ENCODE peak calls at places on chromosome 11, in eight cellular contexts. Q, A, E, F, H, I, Z and L are unnamed samples.

GRCh38 chr11:80084614-80085013 is 643.8 kb upstream of the TENM4 start:
- DNase-seq in Z (no peak), Q (no peak), F (no peak), E (no peak), I (no peak), H (no peak), A (no peak), L (no peak)

GRCh38 chr11:34671946-34672345 is 51.1 kb downstream of the EHF start:
- DNase-seq in Q (no peak), E (no peak), A (no peak), H (no peak), F (no peak), Z (no peak), I (no peak), L (no peak)

GRCh38 chr11:104997288-104997687 is 25.7 kb downstream of the CASP5 start:
- DNase-seq in A (no peak), E (no peak), I (no peak), Z (no peak), H (no peak), F (no peak), Q (peak; percentile 46), L (peak; percentile 69)

GRCh38 chr11:66864172-66864901 is 7.5 kb downstream of the LRFN4 start:
- DNase-seq in F (no peak), Z (no peak), I (no peak), E (no peak), A (no peak), H (no peak), Q (no peak), L (no peak)

GRCh38 chr11:109697140-109697843 is 275.3 kb downstream of the C11orf87 start:
- DNase-seq in Q (peak; percentile 54), A (no peak), H (no peak), Z (peak; percentile 68), E (no peak), I (no peak), F (no peak), L (peak; percentile 83)

GRCh38 chr11:17976651-17977050 is 36.2 kb downstream of the SERGEF start:
- DNase-seq in I (no peak), Z (no peak), A (no peak), Q (no peak), F (no peak), H (no peak), E (no peak), L (no peak)

GRCh38 chr11:45652781-45653180 is 12.6 kb downstream of the CHST1 start:
- DNase-seq in H (no peak), I (peak; percentile 62), Q (peak; percentile 13), E (no peak), Z (no peak), F (no peak), A (no peak), L (peak; percentile 47)

GRCh38 chr11:97361812-97362378 is 972.1 kb downstream of the JRKL start:
- DNase-seq in E (no peak), Z (no peak), A (no peak), I (no peak), H (no peak), F (no peak), Q (peak; percentile 47), L (peak; percentile 42)

GRCh38 chr11:19723572-19724342 is 11.1 kb downstream of the NAV2 start:
- DNase-seq in I (peak; percentile 84), Q (peak; percentile 61), Z (no peak), F (no peak), H (peak; percentile 44), E (no peak), A (no peak), L (peak; percentile 57)

GRCh38 chr11:45725121-45725520 is 59.7 kb upstream of the CHST1 start:
- DNase-seq in Q (no peak), A (no peak), E (no peak), I (no peak), Z (no peak), H (no peak), F (no peak), L (no peak)

GRCh38 chr11:12195773-12196172 is 85.4 kb downstream of the MICAL2 start:
- DNase-seq in Q (no peak), H (no peak), E (no peak), I (no peak), F (no peak), A (no peak), Z (no peak), L (no peak)

GRCh38 chr11:119493712-119494111 is 70.7 kb upstream of the THY1 start:
- DNase-seq in E (no peak), Q (peak; percentile 26), I (no peak), H (no peak), Z (peak; percentile 84), A (no peak), F (no peak), L (peak; percentile 39)

GRCh38 chr11:19508166-19508565 is 204.5 kb upstream of the NAV2 start:
- DNase-seq in F (no peak), A (no peak), H (no peak), E (no peak), Z (no peak), Q (peak; percentile 60), I (no peak), L (peak; percentile 13)

GRCh38 chr11:32831241-32831640 is 1.5 kb downstream of the PRRG4 start:
- DNase-seq in Q (no peak), E (no peak), A (no peak), F (no peak), H (no peak), Z (no peak), I (no peak), L (no peak)
- H3K4me3 ChIP-seq in Q (no peak overlapping the region), E (no peak overlapping the region), A (no peak overlapping the region), F (no peak overlapping the region), H (no peak overlapping the region), Z (no peak overlapping the region), I (no peak overlapping the region), L (no peak overlapping the region)

DNA sequence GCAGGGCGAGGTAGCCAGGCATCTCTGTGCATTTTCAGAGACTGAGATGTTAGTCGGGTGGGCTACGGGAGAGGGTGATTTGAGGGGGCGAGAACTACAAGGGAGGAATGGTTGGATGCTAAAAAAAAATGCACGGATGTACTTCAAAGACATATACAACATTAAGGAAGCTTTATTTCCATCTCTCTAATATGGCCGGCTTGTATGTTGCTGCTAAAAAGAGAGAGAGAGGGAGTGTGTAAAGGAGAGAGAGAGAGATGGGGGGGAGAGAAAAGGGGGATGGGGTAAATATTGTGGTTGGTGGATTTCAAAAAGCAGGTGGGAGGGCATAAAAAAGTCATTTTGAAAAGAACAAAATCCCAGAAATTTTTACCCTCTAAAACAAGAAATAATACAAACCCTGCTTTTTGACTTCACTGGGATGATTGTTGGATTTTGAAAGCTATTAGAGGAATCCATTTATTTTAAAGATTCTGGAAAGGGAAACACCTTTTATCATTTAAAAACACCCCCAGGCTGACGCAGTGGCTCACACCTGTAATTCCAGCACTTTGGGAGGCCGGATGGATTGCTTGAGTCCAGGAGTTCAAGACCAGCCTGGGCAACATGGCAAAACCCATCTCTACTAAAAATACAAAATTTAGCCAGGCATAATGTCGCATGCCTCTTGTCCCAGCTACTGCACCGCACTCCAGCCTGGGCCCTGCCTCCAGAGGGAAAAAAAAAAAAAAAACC is at the start of gene SCN2B:
- DNase-seq in F (no peak), A (no peak), Q (peak; percentile 55), Z (peak; percentile 55), I (no peak), E (no peak), H (no peak), L (no peak)
- TF ChIP-seq CTCF in F (no peak), A (no peak), Q (no peak), Z (no peak), I (no peak), E (no peak), H (no peak), L (no peak)

GRCh38 chr11:121458551-121458950 is 5.8 kb upstream of the SORL1-AS1 start:
- DNase-seq in H (no peak), E (no peak), F (no peak), A (no peak), I (no peak), Q (no peak), Z (no peak), L (no peak)

GRCh38 chr11:121463689-121464335 is 11.0 kb upstream of the SORL1-AS1 start:
- DNase-seq in A (no peak), Q (no peak), H (no peak), E (no peak), F (no peak), Z (no peak), I (no peak), L (no peak)

GRCh38 chr11:121459413-121460041 is 6.8 kb upstream of the SORL1-AS1 start:
- DNase-seq in H (no peak), Q (no peak), Z (no peak), A (no peak), I (no peak), F (no peak), E (no peak), L (no peak)

GRCh38 chr11:121461843-121462242 is 9.1 kb upstream of the SORL1-AS1 start:
- DNase-seq in F (no peak), Z (no peak), E (no peak), Q (no peak), I (no peak), H (no peak), A (no peak), L (no peak)

DNA sequence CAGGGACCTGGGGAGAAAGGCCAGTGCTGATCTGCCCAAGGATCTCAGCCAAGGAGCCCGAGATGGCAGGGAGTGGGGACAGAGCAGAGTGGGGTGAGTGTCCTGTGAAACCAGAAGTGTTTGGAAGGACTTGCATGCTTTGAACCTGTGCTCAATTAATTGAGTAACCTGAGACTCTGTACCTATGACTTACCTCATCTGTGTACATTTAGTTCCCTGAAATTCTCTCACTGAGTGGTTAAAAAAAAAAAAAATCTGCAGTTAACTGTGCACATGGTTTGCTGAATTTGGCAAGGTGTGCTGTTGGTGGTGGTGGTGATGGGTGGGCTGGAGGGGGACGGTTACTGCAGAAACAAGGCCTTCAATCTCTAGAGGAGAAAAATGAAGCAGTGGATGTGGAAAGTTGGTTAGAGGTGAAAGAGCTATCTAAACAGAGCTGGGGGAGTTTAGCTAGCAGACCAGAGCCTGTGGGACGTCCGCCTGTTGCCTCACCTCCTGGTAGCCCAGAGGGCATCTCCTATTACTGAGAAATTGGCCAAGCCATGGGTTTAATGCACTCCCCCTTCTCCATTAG is 8.3 kb upstream of the SORL1-AS1 start:
- DNase-seq in I (no peak), Q (no peak), H (no peak), Z (no peak), E (no peak), F (no peak), A (no peak), L (no peak)
- H3K4me3 ChIP-seq in I (no peak overlapping the region), Q (no peak overlapping the region), H (no peak overlapping the region), Z (no peak overlapping the region), E (peak overlapping the region; percentile 57), F (no peak overlapping the region), A (no peak overlapping the region), L (no peak overlapping the region)

GRCh38 chr11:121450424-121450823 is 1.7 kb upstream of the SORL1 start:
- DNase-seq in H (no peak), A (no peak), Q (no peak), E (no peak), F (no peak), Z (no peak), I (no peak), L (no peak)

GRCh38 chr11:121451178-121451981 is 734 bp upstream of the SORL1 start:
- DNase-seq in F (no peak), Q (no peak), E (no peak), I (no peak), H (no peak), Z (no peak), A (no peak), L (no peak)

GRCh38 chr11:121451982-121452608 is at the start of gene SORL1:
- DNase-seq in F (peak; percentile 74), A (peak; percentile 75), Q (peak; percentile 56), H (no peak), I (peak; percentile 85), E (no peak), Z (peak; percentile 89), L (peak; percentile 36)

GRCh38 chr11:121453589-121454299 is 977 bp upstream of the SORL1-AS1 start:
- DNase-seq in F (no peak), A (no peak), I (no peak), E (no peak), Q (no peak), H (no peak), Z (no peak), L (no peak)

GRCh38 chr11:121452609-121453150 is at the start of gene SORL1-AS1:
- DNase-seq in H (no peak), A (no peak), I (no peak), E (no peak), Z (no peak), F (no peak), Q (no peak), L (no peak)
- TF ChIP-seq CTCF in H (no peak), A (no peak), I (no peak), E (no peak), Z (no peak), F (no peak), Q (no peak), L (no peak)